ENCODE peak calls at places on chromosome 1, in five cellular contexts. Z is fibroblast of mammary gland, Q is WTC11, I is HFFc6, S is HL-60. B is an unnamed sample.

GRCh38 chr1:201766117-201766863 is 62.7 kb upstream of the IPO9 start:
- DNase-seq in Q (no peak), Z (peak), I (peak), S (no peak), B (peak)

GRCh38 chr1:96790599-96790998 is 69.0 kb downstream of the PTBP2 start:
- DNase-seq in Z (no peak), S (no peak), I (no peak), Q (no peak), B (no peak)

GRCh38 chr1:57088689-57089088 is 122.9 kb upstream of the C8B start:
- DNase-seq in S (no peak), Q (no peak), I (no peak), Z (no peak), B (no peak)

GRCh38 chr1:205232945-205233397 is 5.2 kb downstream of the TMCC2 start:
- DNase-seq in S (no peak), Z (no peak), Q (no peak), I (no peak), B (no peak)

GRCh38 chr1:119713039-119713537 is 1.4 kb downstream of the PHGDH start:
- DNase-seq in I (peak), S (peak), Z (peak), Q (no peak), B (peak)

GRCh38 chr1:245091818-245092637 is 62.8 kb upstream of the KIF26B start:
- DNase-seq in S (no peak), Q (no peak), I (peak), Z (peak), B (peak)

GRCh38 chr1:67439277-67440029 is 9.3 kb upstream of the SERBP1 start:
- DNase-seq in S (no peak), Q (no peak), I (peak), Z (no peak), B (no peak)

GRCh38 chr1:244964112-244964971 is 100.0 kb upstream of the HNRNPU start:
- DNase-seq in I (peak), S (peak), Q (no peak), Z (peak), B (peak)

GRCh38 chr1:245153081-245153644 is 1.6 kb upstream of the KIF26B start:
- DNase-seq in Q (peak), Z (peak), S (peak), I (peak), B (peak)

GRCh38 chr1:83905315-83905907 is 93.5 kb downstream of the TTLL7 start:
- DNase-seq in Z (peak), I (peak), Q (no peak), S (no peak), B (no peak)

GRCh38 chr1:47752560-47752959 is 244.6 kb downstream of the TRABD2B start:
- DNase-seq in S (no peak), Z (no peak), Q (no peak), I (no peak), B (no peak)

GRCh38 chr1:178530037-178530402 is 17.1 kb downstream of the TEX35 start:
- DNase-seq in S (no peak), Z (peak), Q (no peak), I (peak), B (peak)

GRCh38 chr1:9628541-9629444 is 22.7 kb upstream of the PIK3CD start:
- DNase-seq in Z (no peak), S (peak), Q (no peak), I (no peak), B (no peak)

GRCh38 chr1:30719406-30720270 is 3.7 kb downstream of the MATN1 start:
- DNase-seq in Q (no peak), I (peak), S (peak), Z (peak), B (no peak)

GRCh38 chr1:110964400-110964903 is 730 bp upstream of the LRIF1 start:
- DNase-seq in Q (no peak), I (no peak), S (no peak), Z (no peak), B (no peak)

GRCh38 chr1:207017615-207018559 is 14.7 kb downstream of the C1orf116 start:
- DNase-seq in Q (no peak), S (no peak), Z (no peak), I (no peak), B (no peak)

GRCh38 chr1:59394706-59395417 is 98.0 kb downstream of the FGGY start:
- DNase-seq in S (no peak), I (no peak), Q (no peak), Z (no peak), B (no peak)

GRCh38 chr1:200042437-200043329 is 15.2 kb downstream of the NR5A2 start:
- DNase-seq in Z (no peak), I (no peak), S (no peak), Q (no peak), B (no peak)

GRCh38 chr1:90970208-90970607 is 51.6 kb downstream of the ZNF644 start:
- DNase-seq in I (no peak), Z (no peak), S (no peak), Q (no peak), B (no peak)

GRCh38 chr1:51920130-51920529 is 41.6 kb upstream of the NRDC start:
- DNase-seq in S (no peak), Z (no peak), I (no peak), Q (no peak), B (no peak)

GRCh38 chr1:27554777-27555699 is 48.9 kb downstream of the AHDC1 start:
- DNase-seq in Q (no peak), S (no peak), I (no peak), Z (no peak), B (no peak)

GRCh38 chr1:16115468-16116363 is 40.2 kb downstream of the EPHA2 start:
- DNase-seq in Q (peak), Z (no peak), I (no peak), S (no peak), B (no peak)

GRCh38 chr1:39410915-39411436 is 80.5 kb upstream of the BMP8A start:
- DNase-seq in Q (peak), S (peak), I (peak), Z (peak), B (peak)

GRCh38 chr1:230735447-230735846 is 11.7 kb upstream of the CAPN9 start:
- DNase-seq in S (no peak), I (no peak), Z (no peak), Q (no peak), B (no peak)

B was measured in AG20443.